ENCODE peak calls at places on chromosomes 6 and 20, in five cellular contexts. One of them, this sample, is unnamed.

GRCh38 chr20:43102394-43102793 is 87.3 kb downstream of the PTPRT start:
- DNase-seq in HepG2: no peak
- DNase-seq in WTC11: peak
- DNase-seq in HCT116: no peak
- DNase-seq in SK-N-SH: peak
- DNase-seq in this sample: peak

GRCh38 chr20:44618318-44618731 is 33.2 kb downstream of the ADA start:
- DNase-seq in HepG2: no peak
- DNase-seq in WTC11: no peak
- DNase-seq in HCT116: no peak
- DNase-seq in SK-N-SH: no peak
- DNase-seq in this sample: no peak

GRCh38 chr6:5205877-5206840 is 54.6 kb downstream of the LYRM4 start:
- DNase-seq in HepG2: peak
- DNase-seq in WTC11: no peak
- DNase-seq in HCT116: no peak
- DNase-seq in SK-N-SH: peak
- DNase-seq in this sample: peak

GRCh38 chr6:154960299-154960796 is 34.8 kb upstream of the TIAM2 start:
- DNase-seq in HepG2: peak
- DNase-seq in WTC11: no peak
- DNase-seq in HCT116: no peak
- DNase-seq in SK-N-SH: no peak
- DNase-seq in this sample: no peak

GRCh38 chr6:89965441-89966249 is 71.4 kb downstream of the GJA10 start:
- DNase-seq in HepG2: no peak
- DNase-seq in WTC11: no peak
- DNase-seq in HCT116: no peak
- DNase-seq in SK-N-SH: no peak
- DNase-seq in this sample: no peak

GRCh38 chr6:33661118-33661838 is 40.2 kb downstream of the ITPR3 start:
- DNase-seq in HepG2: no peak
- DNase-seq in WTC11: no peak
- DNase-seq in HCT116: no peak
- DNase-seq in SK-N-SH: no peak
- DNase-seq in this sample: no peak

GRCh38 chr6:112956696-112957525 is 609.8 kb downstream of the RFPL4B start:
- DNase-seq in HepG2: no peak
- DNase-seq in WTC11: no peak
- DNase-seq in HCT116: no peak
- DNase-seq in SK-N-SH: peak
- DNase-seq in this sample: peak

GRCh38 chr20:61753196-61753942 is 312.3 kb downstream of the TAF4 start:
- DNase-seq in HepG2: no peak
- DNase-seq in WTC11: no peak
- DNase-seq in HCT116: no peak
- DNase-seq in SK-N-SH: no peak
- DNase-seq in this sample: no peak

GRCh38 chr6:2471474-2471873 is 226.1 kb upstream of the GMDS start:
- DNase-seq in HepG2: no peak
- DNase-seq in WTC11: no peak
- DNase-seq in HCT116: no peak
- DNase-seq in SK-N-SH: no peak
- DNase-seq in this sample: no peak

GRCh38 chr6:127514396-127515227 is 4.5 kb downstream of the MTCL3 start:
- DNase-seq in HepG2: no peak
- DNase-seq in WTC11: peak
- DNase-seq in HCT116: no peak
- DNase-seq in SK-N-SH: peak
- DNase-seq in this sample: peak

GRCh38 chr6:33469661-33470060 is 15.3 kb downstream of the ZBTB9 start:
- DNase-seq in HepG2: no peak
- DNase-seq in WTC11: no peak
- DNase-seq in HCT116: no peak
- DNase-seq in SK-N-SH: no peak
- DNase-seq in this sample: no peak

GRCh38 chr6:126660376-126660775 is 320.5 kb downstream of the CENPW start:
- DNase-seq in HepG2: no peak
- DNase-seq in WTC11: no peak
- DNase-seq in HCT116: no peak
- DNase-seq in SK-N-SH: no peak
- DNase-seq in this sample: no peak

GRCh38 chr6:4647414-4648365 is 128.5 kb upstream of the CDYL start:
- DNase-seq in HepG2: peak
- DNase-seq in WTC11: peak
- DNase-seq in HCT116: peak
- DNase-seq in SK-N-SH: peak
- DNase-seq in this sample: peak

GRCh38 chr6:134111062-134111677 is 58.7 kb upstream of the SLC2A12 start:
- DNase-seq in HepG2: peak
- DNase-seq in WTC11: peak
- DNase-seq in HCT116: peak
- DNase-seq in SK-N-SH: peak
- DNase-seq in this sample: peak

GRCh38 chr6:121405306-121405705 is 30.1 kb upstream of the GJA1 start:
- DNase-seq in HepG2: no peak
- DNase-seq in WTC11: no peak
- DNase-seq in HCT116: no peak
- DNase-seq in SK-N-SH: no peak
- DNase-seq in this sample: no peak

DNA sequence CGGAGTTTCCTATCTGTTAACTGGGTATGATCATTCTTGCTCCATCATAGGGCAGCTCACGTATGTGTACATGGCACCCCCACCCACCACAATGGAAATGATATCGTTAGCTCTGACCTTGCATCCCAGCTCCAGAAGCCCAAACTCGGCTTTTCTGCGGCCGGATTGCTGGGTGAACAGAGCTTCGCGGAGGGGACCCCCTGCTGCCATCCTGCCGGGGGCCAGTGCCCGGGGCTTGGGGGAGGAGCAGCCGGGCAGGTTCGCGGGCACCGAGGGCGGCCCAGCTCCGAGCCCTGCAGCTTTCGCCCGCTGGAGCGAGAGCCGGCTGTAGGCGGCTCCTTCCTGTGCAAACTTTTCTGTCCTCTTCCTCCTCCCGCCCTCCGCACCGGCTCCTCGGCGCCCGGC is 24.9 kb upstream of the FUCA2 start:
- DNase-seq in HepG2: no peak
- DNase-seq in WTC11: peak
- DNase-seq in HCT116: no peak
- DNase-seq in SK-N-SH: no peak
- DNase-seq in this sample: peak
- TF ChIP-seq MAX in HepG2: peak
- TF ChIP-seq MAX in WTC11: peak
- TF ChIP-seq MAX in HCT116: no peak
- TF ChIP-seq MAX in SK-N-SH: no peak
- TF ChIP-seq MAX in this sample: no peak

GRCh38 chr6:131754715-131755567 is 44.1 kb upstream of the CTAGE9 start:
- DNase-seq in HepG2: peak
- DNase-seq in WTC11: no peak
- DNase-seq in HCT116: no peak
- DNase-seq in SK-N-SH: no peak
- DNase-seq in this sample: no peak
- TF ChIP-seq MAX in HepG2: peak
- TF ChIP-seq MAX in WTC11: no peak
- TF ChIP-seq MAX in HCT116: no peak
- TF ChIP-seq MAX in SK-N-SH: no peak
- TF ChIP-seq MAX in this sample: no peak

GRCh38 chr6:163021054-163021453 is 293.3 kb downstream of the PACRG start:
- DNase-seq in HepG2: no peak
- DNase-seq in WTC11: no peak
- DNase-seq in HCT116: no peak
- DNase-seq in SK-N-SH: no peak
- DNase-seq in this sample: no peak

GRCh38 chr6:163023700-163024099 is 295.9 kb downstream of the PACRG start:
- DNase-seq in HepG2: no peak
- DNase-seq in WTC11: no peak
- DNase-seq in HCT116: no peak
- DNase-seq in SK-N-SH: no peak
- DNase-seq in this sample: no peak
- TF ChIP-seq MAX in HepG2: no peak
- TF ChIP-seq MAX in WTC11: no peak
- TF ChIP-seq MAX in HCT116: no peak
- TF ChIP-seq MAX in SK-N-SH: no peak
- TF ChIP-seq MAX in this sample: no peak

DNA sequence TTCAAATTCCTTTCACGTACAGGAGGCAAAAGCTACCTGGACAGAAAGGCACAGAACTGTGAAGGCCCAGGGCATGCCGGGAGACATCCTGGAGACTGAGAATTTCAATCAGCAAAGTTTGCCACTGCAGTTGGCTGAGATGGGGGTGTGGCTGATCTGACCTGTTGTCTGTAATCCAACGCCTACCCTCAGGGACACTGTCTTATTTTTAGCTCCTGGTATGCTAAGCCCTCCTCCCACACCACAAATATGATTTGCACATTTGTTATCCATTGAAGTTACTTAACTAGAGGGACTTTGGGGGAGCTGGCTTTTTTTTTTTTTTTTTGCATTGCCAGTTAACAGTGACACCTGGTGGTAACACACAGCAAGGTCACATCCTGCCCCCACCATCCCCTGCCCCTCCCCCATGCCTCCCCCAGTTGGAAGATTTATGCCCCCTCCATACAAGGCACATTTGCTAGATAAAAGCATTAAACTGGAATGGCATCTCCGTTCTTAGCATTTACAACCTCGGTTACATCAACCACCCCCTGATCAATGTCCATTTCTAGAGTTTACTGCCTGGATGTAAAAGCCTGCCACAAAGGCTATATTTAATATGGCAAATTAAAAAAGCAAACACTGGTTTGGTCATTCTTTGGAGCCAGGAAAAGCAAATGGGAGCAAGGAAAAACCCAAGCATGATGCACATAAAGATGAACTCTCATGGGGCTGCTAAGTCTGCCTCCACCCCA is 40.3 kb downstream of the TTI1 start:
- DNase-seq in HepG2: peak
- DNase-seq in WTC11: no peak
- DNase-seq in HCT116: no peak
- DNase-seq in SK-N-SH: peak
- DNase-seq in this sample: peak
- TF ChIP-seq MAX in HepG2: no peak
- TF ChIP-seq MAX in WTC11: no peak
- TF ChIP-seq MAX in HCT116: no peak
- TF ChIP-seq MAX in SK-N-SH: no peak
- TF ChIP-seq MAX in this sample: no peak

DNA sequence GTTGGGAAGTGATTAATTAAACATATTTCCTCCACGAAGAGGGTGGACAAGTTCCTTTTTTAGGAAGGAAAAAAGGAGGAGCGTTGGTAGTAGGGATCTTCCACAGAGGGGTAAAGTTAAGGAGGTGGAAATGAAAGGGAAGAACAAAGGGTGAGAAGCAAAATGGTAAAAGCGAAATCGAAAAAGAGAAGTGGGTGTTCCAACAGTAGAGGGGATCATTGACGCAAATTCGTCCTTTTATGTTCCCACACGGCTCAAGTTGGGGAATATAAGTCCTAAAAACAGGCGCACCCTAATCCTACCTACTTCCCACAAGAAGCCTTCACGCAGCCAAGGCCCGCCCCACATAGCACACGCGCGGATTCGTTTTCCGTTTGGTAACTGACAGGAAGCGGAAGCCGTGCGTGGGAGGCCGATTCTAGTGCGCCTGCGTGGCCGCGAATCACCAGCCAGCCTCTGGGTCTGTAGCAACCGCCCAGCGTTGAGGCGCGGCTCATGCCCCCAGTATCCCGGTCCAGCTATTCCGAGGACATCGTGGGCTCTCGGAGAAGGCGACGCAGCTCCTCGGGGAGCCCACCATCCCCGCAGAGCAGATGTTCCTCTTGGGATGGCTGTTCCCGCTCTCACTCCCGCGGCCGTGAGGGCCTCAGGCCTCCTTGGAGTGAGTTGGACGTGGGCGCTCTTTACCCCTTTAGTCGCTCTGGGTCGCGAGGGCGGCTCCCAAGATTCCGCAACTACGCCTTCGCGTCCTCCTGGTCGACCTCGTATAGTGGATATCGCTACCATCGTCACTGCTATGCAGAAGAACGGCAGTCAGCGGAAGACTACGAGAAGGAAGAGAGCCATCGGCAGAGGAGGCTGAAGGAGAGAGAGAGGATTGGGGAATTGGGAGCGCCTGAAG is at the start of gene NKAPL:
- DNase-seq in HepG2: no peak
- DNase-seq in WTC11: peak
- DNase-seq in HCT116: no peak
- DNase-seq in SK-N-SH: no peak
- DNase-seq in this sample: no peak
- TF ChIP-seq MAX in HepG2: no peak
- TF ChIP-seq MAX in WTC11: no peak
- TF ChIP-seq MAX in HCT116: no peak
- TF ChIP-seq MAX in SK-N-SH: no peak
- TF ChIP-seq MAX in this sample: no peak

GRCh38 chr20:31988430-31989015 is 20.6 kb downstream of the XKR7 start:
- DNase-seq in HepG2: no peak
- DNase-seq in WTC11: no peak
- DNase-seq in HCT116: no peak
- DNase-seq in SK-N-SH: no peak
- DNase-seq in this sample: no peak
- TF ChIP-seq MAX in HepG2: no peak
- TF ChIP-seq MAX in WTC11: no peak
- TF ChIP-seq MAX in HCT116: no peak
- TF ChIP-seq MAX in SK-N-SH: no peak
- TF ChIP-seq MAX in this sample: no peak

GRCh38 chr6:150252714-150253444 is 110.0 kb downstream of the PPP1R14C start:
- DNase-seq in HepG2: no peak
- DNase-seq in WTC11: no peak
- DNase-seq in HCT116: peak
- DNase-seq in SK-N-SH: no peak
- DNase-seq in this sample: no peak
- TF ChIP-seq MAX in HepG2: no peak
- TF ChIP-seq MAX in WTC11: no peak
- TF ChIP-seq MAX in HCT116: peak
- TF ChIP-seq MAX in SK-N-SH: no peak
- TF ChIP-seq MAX in this sample: no peak

GRCh38 chr20:57948177-57948955 is 238.6 kb upstream of the PMEPA1 start:
- DNase-seq in HepG2: no peak
- DNase-seq in WTC11: no peak
- DNase-seq in HCT116: no peak
- DNase-seq in SK-N-SH: no peak
- DNase-seq in this sample: no peak

GRCh38 chr20:57943291-57943690 is 233.5 kb upstream of the PMEPA1 start:
- DNase-seq in HepG2: no peak
- DNase-seq in WTC11: no peak
- DNase-seq in HCT116: no peak
- DNase-seq in SK-N-SH: no peak
- DNase-seq in this sample: no peak

GRCh38 chr20:57944988-57945387 is 235.2 kb upstream of the PMEPA1 start:
- DNase-seq in HepG2: no peak
- DNase-seq in WTC11: no peak
- DNase-seq in HCT116: no peak
- DNase-seq in SK-N-SH: no peak
- DNase-seq in this sample: no peak

GRCh38 chr20:57947421-57948176 is 237.8 kb upstream of the PMEPA1 start:
- DNase-seq in HepG2: no peak
- DNase-seq in WTC11: no peak
- DNase-seq in HCT116: no peak
- DNase-seq in SK-N-SH: no peak
- DNase-seq in this sample: no peak

GRCh38 chr20:57946559-57947315 is 236.9 kb upstream of the PMEPA1 start:
- DNase-seq in HepG2: peak
- DNase-seq in WTC11: no peak
- DNase-seq in HCT116: no peak
- DNase-seq in SK-N-SH: no peak
- DNase-seq in this sample: no peak
- TF ChIP-seq MAX in HepG2: no peak
- TF ChIP-seq MAX in WTC11: no peak
- TF ChIP-seq MAX in HCT116: no peak
- TF ChIP-seq MAX in SK-N-SH: no peak
- TF ChIP-seq MAX in this sample: no peak